ENCODE peak calls at places on chromosomes 3 and 15, in seven cellular contexts. H is H1, W is foreskin keratinocyte, J is neural progenitor cell, K is K562, C is GM10248, A is adrenal gland. Y is an unnamed sample.

GRCh38 chr15:67107014-67107812 is 41.8 kb downstream of the SMAD3 start:
- DNase-seq in H (no peak), W (peak), J (no peak), K (peak), C (no peak), A (peak), Y (no peak)

GRCh38 chr3:57805674-57806073 is 49.6 kb downstream of the SLMAP start:
- DNase-seq in H (no peak), W (peak), J (no peak), K (peak), C (no peak), A (peak), Y (no peak)

GRCh38 chr3:122443090-122443489 is 27.2 kb upstream of the WDR5B start:
- DNase-seq in H (peak), W (no peak), J (peak), K (no peak), C (no peak), A (no peak), Y (no peak)

GRCh38 chr3:172749201-172749965 is 1.1 kb upstream of the ECT2 start:
- DNase-seq in H (no peak), W (peak), J (no peak), K (no peak), C (no peak), A (no peak), Y (no peak)

GRCh38 chr3:63800097-63800496 is 19.0 kb upstream of the C3orf49 start:
- DNase-seq in H (no peak), W (no peak), J (no peak), K (no peak), C (no peak), A (no peak), Y (no peak)

GRCh38 chr15:101063212-101063611 is 144.1 kb downstream of the LRRK1 start:
- DNase-seq in H (no peak), W (no peak), J (peak), K (no peak), C (no peak), A (no peak), Y (no peak)

GRCh38 chr3:116440196-116440595 is 5.1 kb downstream of the LSAMP start:
- DNase-seq in H (no peak), W (peak), J (peak), K (no peak), C (no peak), A (no peak), Y (no peak)

GRCh38 chr3:64345351-64345750 is 120.1 kb upstream of the PRICKLE2 start:
- DNase-seq in H (no peak), W (no peak), J (no peak), K (no peak), C (no peak), A (peak), Y (no peak)

GRCh38 chr3:194939949-194940770 is 254.5 kb downstream of the FAM43A start:
- DNase-seq in H (peak), W (no peak), J (no peak), K (no peak), C (no peak), A (peak), Y (no peak)

GRCh38 chr3:6799264-6799915 is 61.5 kb upstream of the GRM7 start:
- DNase-seq in H (peak), W (no peak), J (peak), K (peak), C (peak), A (peak), Y (no peak)

GRCh38 chr3:58577269-58577821 is at the start of gene FAM107A:
- DNase-seq in H (peak), W (no peak), J (peak), K (no peak), C (no peak), A (peak), Y (no peak)

GRCh38 chr15:59237119-59237853 is 30.6 kb downstream of the LDHAL6B start:
- DNase-seq in H (no peak), W (no peak), J (no peak), K (no peak), C (peak), A (no peak), Y (no peak)

GRCh38 chr3:188037965-188038581 is 115.9 kb upstream of the LPP start:
- DNase-seq in H (no peak), W (peak), J (no peak), K (no peak), C (no peak), A (no peak), Y (no peak)

GRCh38 chr3:119294889-119295769 is 946 bp downstream of the ARHGAP31 start:
- DNase-seq in H (no peak), W (no peak), J (peak), K (no peak), C (peak), A (peak), Y (no peak)

DNA sequence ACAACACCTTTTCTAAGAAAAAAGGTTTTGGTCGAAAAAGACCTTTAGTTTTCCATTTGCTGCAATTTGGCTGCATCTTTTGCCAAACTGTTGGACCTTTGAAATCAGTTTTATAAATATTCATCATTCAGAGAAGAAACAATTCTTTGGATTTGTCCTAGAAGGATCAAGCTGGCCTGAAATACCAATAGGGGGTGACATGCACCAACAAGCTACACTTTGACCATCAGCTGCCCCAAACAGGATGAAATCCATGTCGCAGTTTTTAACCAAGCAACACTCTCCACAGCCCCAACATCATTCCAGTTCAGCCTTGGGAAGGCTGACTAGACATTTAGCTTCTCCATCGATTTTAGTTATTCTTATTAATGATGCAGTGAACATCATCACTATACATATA is 9.8 kb downstream of the RPL15 start:
- DNase-seq in H (no peak), W (no peak), J (no peak), K (no peak), C (no peak), A (no peak), Y (no peak)
- TF ChIP-seq CTCF in H (peak), W (peak), J (no peak), K (peak), C (no peak), A (no peak), Y (peak)

GRCh38 chr3:33417051-33417673 is 23.0 kb downstream of the UBP1 start:
- DNase-seq in H (no peak), W (no peak), J (no peak), K (no peak), C (no peak), A (no peak), Y (no peak)

GRCh38 chr3:33424606-33425453 is 15.4 kb downstream of the UBP1 start:
- DNase-seq in H (no peak), W (no peak), J (no peak), K (no peak), C (no peak), A (no peak), Y (no peak)

GRCh38 chr3:33419948-33420347 is 20.3 kb downstream of the UBP1 start:
- DNase-seq in H (no peak), W (no peak), J (no peak), K (no peak), C (no peak), A (no peak), Y (no peak)

GRCh38 chr3:33425456-33425855 is 14.7 kb downstream of the UBP1 start:
- DNase-seq in H (no peak), W (no peak), J (no peak), K (no peak), C (no peak), A (no peak), Y (no peak)

GRCh38 chr3:33420966-33421365 is 19.2 kb downstream of the UBP1 start:
- DNase-seq in H (no peak), W (no peak), J (no peak), K (no peak), C (no peak), A (no peak), Y (no peak)
- TF ChIP-seq CTCF in H (peak), W (peak), J (no peak), K (peak), C (no peak), A (no peak), Y (no peak)

DNA sequence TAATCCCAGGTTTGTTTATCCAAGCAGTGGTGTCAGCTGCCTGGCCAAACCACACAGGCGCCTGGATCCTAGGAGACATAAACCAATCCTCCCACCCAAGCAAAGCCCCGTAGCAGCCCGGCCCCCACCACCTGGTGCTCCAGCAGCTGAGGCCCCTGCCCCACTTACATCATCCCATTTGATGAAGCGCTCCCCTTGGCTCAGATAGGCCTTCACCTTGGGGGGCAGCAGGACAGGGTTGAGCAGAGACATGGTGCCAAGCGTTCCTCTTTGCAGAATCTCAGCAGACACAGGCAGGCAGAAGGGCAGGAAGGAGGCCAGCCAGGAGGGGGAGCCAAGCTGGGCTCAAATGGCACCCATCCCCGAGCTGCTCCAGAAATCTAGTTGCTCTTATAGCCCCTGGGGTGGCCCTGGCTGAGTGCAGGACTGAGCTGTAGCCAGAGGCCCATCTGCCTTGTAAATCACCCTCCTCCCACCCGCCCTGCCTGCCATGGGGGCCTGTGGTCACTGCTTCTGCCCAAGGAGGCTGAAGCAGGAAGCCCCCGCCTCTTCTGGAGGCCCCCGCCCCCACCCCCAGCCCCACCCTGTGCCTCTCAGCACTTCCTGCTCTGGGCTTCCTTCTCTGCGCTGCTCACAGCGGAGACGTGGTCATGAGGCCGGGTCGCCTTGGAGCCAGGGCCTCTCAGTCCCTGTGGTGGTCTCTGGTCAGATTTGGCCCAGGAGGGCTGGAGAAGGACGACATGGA is at the start of gene PLCB2:
- DNase-seq in H (no peak), W (no peak), J (no peak), K (peak), C (peak), A (no peak), Y (no peak)
- TF ChIP-seq CTCF in H (peak), W (peak), J (peak), K (peak), C (peak), A (no peak), Y (no peak)

GRCh38 chr3:37456270-37456708 is 281.9 kb upstream of the LRRFIP2 start:
- DNase-seq in H (no peak), W (no peak), J (no peak), K (no peak), C (no peak), A (peak), Y (no peak)
- TF ChIP-seq CTCF in H (no peak), W (no peak), J (no peak), K (no peak), C (no peak), A (peak), Y (no peak)

GRCh38 chr3:40989141-40990061 is 209.9 kb upstream of the CTNNB1 start:
- DNase-seq in H (no peak), W (no peak), J (no peak), K (no peak), C (no peak), A (no peak), Y (no peak)
- TF ChIP-seq CTCF in H (no peak), W (no peak), J (no peak), K (no peak), C (no peak), A (no peak), Y (no peak)

DNA sequence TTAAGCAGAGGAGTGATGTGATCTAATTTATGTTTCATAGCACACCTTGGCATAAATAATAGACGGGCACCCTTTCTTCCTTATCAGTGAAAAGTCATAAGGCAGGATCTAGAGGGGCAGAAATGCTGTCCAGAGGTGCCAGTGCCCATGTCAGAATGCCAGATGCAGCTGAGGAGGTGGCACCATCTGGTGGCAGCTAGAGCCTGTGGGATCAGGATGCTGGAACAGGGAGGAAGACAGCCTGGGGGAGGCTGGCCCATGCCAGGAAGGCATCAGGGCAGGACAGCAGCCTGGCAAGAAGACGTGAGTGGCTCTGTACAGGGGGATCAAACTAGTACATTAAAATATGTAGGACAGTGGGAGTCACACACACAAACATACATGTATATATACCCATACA is 16.5 kb downstream of the MYH15 start:
- DNase-seq in H (no peak), W (no peak), J (peak), K (no peak), C (no peak), A (no peak), Y (no peak)
- TF ChIP-seq CTCF in H (peak), W (peak), J (peak), K (no peak), C (no peak), A (peak), Y (peak)

GRCh38 chr3:15241341-15241740 is 35.3 kb downstream of the CAPN7 start:
- DNase-seq in H (no peak), W (no peak), J (peak), K (peak), C (peak), A (peak), Y (no peak)
- TF ChIP-seq CTCF in H (peak), W (peak), J (peak), K (peak), C (peak), A (peak), Y (peak)

GRCh38 chr3:46416134-46417119 is 9.4 kb downstream of the CCRL2 start:
- DNase-seq in H (no peak), W (no peak), J (no peak), K (peak), C (no peak), A (no peak), Y (no peak)
- TF ChIP-seq CTCF in H (no peak), W (no peak), J (no peak), K (no peak), C (no peak), A (no peak), Y (no peak)

Y was measured in D721Med.